ENCODE peak calls at places on chromosomes 3 and 15, in ten cellular contexts. O, A, X, V, C, D, H, K, G and R are unnamed samples.

GRCh38 chr3:190486908-190487607 is 26.8 kb upstream of the IL1RAP start:
- DNase-seq in H (no peak), V (no peak), O (no peak), X (no peak), A (no peak), G (no peak), C (no peak), K (no peak), D (no peak), R (no peak)

GRCh38 chr15:28060005-28060404 is 39.1 kb downstream of the OCA2 start:
- DNase-seq in X (no peak), H (no peak), O (no peak), V (no peak), C (no peak), A (no peak), K (no peak), D (no peak), G (no peak), R (no peak)

GRCh38 chr3:113668015-113668414 is 28.4 kb downstream of the USF3 start:
- DNase-seq in C (no peak), K (no peak), D (no peak), O (no peak), V (no peak), A (peak), G (no peak), X (peak), H (no peak), R (peak)

GRCh38 chr3:148309390-148310035 is 388.2 kb upstream of the AGTR1 start:
- DNase-seq in V (peak), X (peak), H (no peak), G (peak), K (peak), D (peak), A (peak), C (peak), O (peak), R (no peak)

GRCh38 chr3:32316976-32317375 is 74.7 kb upstream of the CMTM7 start:
- DNase-seq in O (no peak), C (no peak), K (no peak), D (peak), A (no peak), X (no peak), H (no peak), V (peak), G (no peak), R (no peak)

GRCh38 chr3:83968386-83968785 is 990.4 kb upstream of the CADM2 start:
- DNase-seq in C (no peak), D (no peak), K (no peak), V (no peak), X (no peak), A (no peak), G (no peak), H (no peak), O (no peak), R (no peak)

GRCh38 chr3:192929146-192929545 is 11.5 kb upstream of the MB21D2 start:
- DNase-seq in X (no peak), V (no peak), A (peak), D (no peak), G (no peak), C (no peak), O (no peak), K (no peak), H (no peak), R (no peak)

GRCh38 chr15:27412413-27412812 is 441.4 kb downstream of the GABRG3 start:
- DNase-seq in C (no peak), D (no peak), H (no peak), A (no peak), V (no peak), O (no peak), K (no peak), X (peak), G (no peak), R (no peak)

GRCh38 chr15:70526221-70526973 is 237.0 kb downstream of the UACA start:
- DNase-seq in O (no peak), A (peak), D (no peak), X (peak), K (peak), H (no peak), V (no peak), G (peak), C (no peak), R (peak)

GRCh38 chr3:102673271-102674115 is 238.7 kb downstream of the ZPLD1 start:
- DNase-seq in H (peak), O (peak), G (peak), V (peak), A (peak), C (peak), X (peak), K (peak), D (peak), R (peak)
- H3K4me3 ChIP-seq in H (no peak), O (peak), G (no peak), V (peak), A (peak), C (no peak), X (peak), K (no peak), D (peak), R (peak)

DNA sequence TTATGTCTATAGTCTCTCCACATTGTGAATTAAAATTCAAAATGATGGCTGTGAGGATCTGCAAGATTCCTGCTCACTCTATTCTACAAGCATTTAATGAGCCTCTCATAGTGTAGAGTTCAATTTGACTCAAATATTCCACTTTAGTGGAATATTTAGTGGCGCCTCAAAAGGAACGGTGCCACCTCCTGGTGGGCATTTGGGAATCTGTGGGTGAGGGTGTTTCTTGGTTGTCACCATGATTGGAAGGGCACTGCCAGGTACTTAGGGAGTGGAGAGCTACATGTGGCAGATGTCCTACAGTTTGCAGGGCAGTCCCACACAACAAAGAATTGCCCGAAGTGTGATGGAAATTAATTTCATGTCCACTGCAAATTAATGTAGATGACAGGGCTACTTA is 21.5 kb upstream of the KCNMB3 start:
- DNase-seq in O (no peak), V (no peak), K (no peak), D (no peak), G (no peak), A (peak), C (no peak), H (no peak), X (peak), R (no peak)
- TF ChIP-seq CTCF in O (no peak), V (peak), K (peak), D (no peak), G (peak), A (peak), C (peak), H (no peak), X (peak), R (no peak)

GRCh38 chr3:171456765-171457164 is 3.4 kb downstream of the TNIK start:
- DNase-seq in D (no peak), C (no peak), V (no peak), X (no peak), K (no peak), G (no peak), O (no peak), H (no peak), A (no peak), R (no peak)

GRCh38 chr3:171458056-171458856 is 1.9 kb downstream of the TNIK start:
- DNase-seq in C (no peak), D (no peak), A (no peak), H (no peak), K (no peak), X (no peak), G (no peak), V (no peak), O (peak), R (peak)

GRCh38 chr3:171454026-171454425 is 6.2 kb downstream of the TNIK start:
- DNase-seq in K (no peak), H (no peak), G (no peak), X (no peak), A (no peak), D (no peak), V (no peak), C (no peak), O (no peak), R (peak)

GRCh38 chr3:171457263-171458055 is 2.7 kb downstream of the TNIK start:
- DNase-seq in K (no peak), O (no peak), D (no peak), A (no peak), G (no peak), V (peak), X (no peak), H (no peak), C (no peak), R (no peak)

GRCh38 chr3:171455603-171456550 is 4.3 kb downstream of the TNIK start:
- DNase-seq in H (no peak), X (no peak), A (no peak), O (no peak), C (peak), V (no peak), G (no peak), D (no peak), K (no peak), R (no peak)
- H3K4me3 ChIP-seq in H (no peak), X (no peak), A (no peak), O (no peak), C (no peak), V (no peak), G (no peak), D (no peak), K (no peak), R (no peak)

GRCh38 chr3:119562307-119562961 is 3.0 kb upstream of the CD80 start:
- DNase-seq in H (no peak), D (no peak), G (no peak), C (no peak), K (no peak), X (no peak), O (no peak), A (no peak), V (peak), R (no peak)
- TF ChIP-seq CTCF in H (no peak), D (no peak), G (no peak), C (no peak), K (no peak), X (no peak), O (no peak), A (no peak), V (no peak), R (no peak)

DNA sequence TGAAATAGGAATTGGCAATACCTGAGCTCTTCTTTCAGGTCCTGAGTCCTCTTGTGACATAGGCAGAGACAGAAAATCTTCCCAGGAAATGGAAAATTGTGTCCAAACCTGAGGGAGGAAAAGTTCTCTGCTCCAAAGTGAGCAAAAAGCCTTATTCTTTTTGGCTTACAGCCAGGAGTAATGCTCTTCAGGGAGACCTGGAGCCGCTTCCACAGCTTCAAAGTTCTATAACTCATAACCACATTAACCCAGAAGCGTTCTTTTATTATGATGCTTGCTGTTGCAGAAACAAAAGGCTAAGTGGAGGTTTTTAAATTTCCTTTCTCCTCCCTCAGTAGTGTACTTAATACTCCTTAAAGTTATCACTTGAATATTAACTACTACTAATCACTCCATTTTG is 621 bp downstream of the IGSF10 start:
- DNase-seq in A (peak), G (no peak), H (no peak), K (no peak), X (peak), D (no peak), O (no peak), V (no peak), C (no peak), R (no peak)
- H3K4me3 ChIP-seq in A (no peak), G (peak), H (no peak), K (no peak), X (no peak), D (no peak), O (no peak), V (peak), C (peak), R (no peak)

DNA sequence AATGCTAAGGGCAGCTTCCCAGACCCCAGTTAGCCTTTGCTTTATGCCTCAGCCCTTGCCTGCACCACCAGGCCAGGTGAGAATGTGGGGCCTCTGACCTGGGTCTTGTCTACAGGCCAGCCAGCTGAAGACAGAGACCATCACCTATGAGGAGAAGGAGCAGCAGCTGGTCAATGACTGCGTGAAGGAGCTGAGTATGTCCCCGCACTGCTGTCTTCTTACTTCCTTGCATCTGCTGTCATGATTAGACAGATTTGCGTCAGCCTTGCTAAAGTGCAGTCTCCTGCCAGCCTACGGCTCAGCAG is 74.6 kb downstream of the CCK start:
- DNase-seq in O (no peak), K (no peak), G (no peak), X (no peak), A (no peak), V (no peak), C (no peak), D (peak), H (no peak), R (no peak)
- TF ChIP-seq CTCF in O (no peak), K (no peak), G (no peak), X (no peak), A (no peak), V (no peak), C (no peak), D (no peak), H (peak), R (no peak)

DNA sequence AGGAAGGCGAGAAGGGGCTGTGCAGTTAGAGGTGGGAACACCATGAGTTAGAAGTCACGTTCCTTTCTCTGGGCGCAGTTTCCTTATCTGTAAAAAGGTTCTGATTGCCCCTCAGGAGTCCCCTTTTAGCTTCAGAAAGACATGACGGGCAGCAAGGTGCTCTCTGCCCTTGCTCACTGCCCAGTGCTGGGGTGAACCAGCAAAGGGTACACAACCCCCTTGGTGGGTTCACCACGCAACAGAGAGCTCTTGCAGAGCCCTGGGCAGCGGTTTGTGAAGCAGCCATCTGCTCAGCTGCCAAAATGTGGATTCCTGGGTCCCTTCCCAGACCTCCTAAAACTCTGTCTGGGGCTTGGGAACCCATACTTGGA is 883 bp downstream of the GCHFR start:
- DNase-seq in O (no peak), C (no peak), K (no peak), A (no peak), V (peak), H (no peak), X (no peak), G (no peak), D (no peak), R (no peak)
- H3K4me3 ChIP-seq in O (peak), C (no peak), K (no peak), A (peak), V (peak), H (peak), X (peak), G (peak), D (peak), R (peak)

GRCh38 chr3:178097576-178097975 is 438.7 kb upstream of the KCNMB2 start:
- DNase-seq in K (peak), C (no peak), H (no peak), X (peak), O (no peak), V (no peak), A (peak), G (peak), D (no peak), R (no peak)
- TF ChIP-seq CTCF in K (no peak), C (no peak), H (no peak), X (no peak), O (no peak), V (no peak), A (no peak), G (no peak), D (no peak), R (no peak)

GRCh38 chr3:151382671-151383070 is 1.9 kb downstream of the P2RY12 start:
- DNase-seq in H (no peak), K (no peak), C (no peak), V (no peak), G (no peak), O (no peak), D (no peak), A (no peak), X (no peak), R (no peak)

GRCh38 chr3:151383111-151383510 is 1.4 kb downstream of the P2RY12 start:
- DNase-seq in H (no peak), A (no peak), G (no peak), V (no peak), X (no peak), O (no peak), C (no peak), K (no peak), D (no peak), R (no peak)

GRCh38 chr3:151386063-151386462 is 1.5 kb upstream of the P2RY12 start:
- DNase-seq in C (no peak), O (no peak), A (no peak), K (no peak), G (no peak), H (no peak), D (no peak), X (no peak), V (no peak), R (no peak)

GRCh38 chr3:151384741-151385174 is at the start of gene P2RY12:
- DNase-seq in V (no peak), G (no peak), C (no peak), O (no peak), H (no peak), X (no peak), K (no peak), D (no peak), A (no peak), R (no peak)

GRCh38 chr3:151383956-151384355 is 597 bp downstream of the P2RY12 start:
- DNase-seq in H (no peak), O (no peak), D (no peak), X (no peak), V (no peak), K (no peak), A (peak), C (no peak), G (no peak), R (no peak)
- H3K4me3 ChIP-seq in H (no peak), O (peak), D (no peak), X (no peak), V (no peak), K (no peak), A (no peak), C (no peak), G (peak), R (peak)